ENCODE peak calls at places on chromosome 4, in five cellular contexts. Y is BJ; W is MCF 10A; Q is AG09309; D is CD4-positive, alpha-beta T cell. P is an unnamed sample.

GRCh38 chr4:75087865-75088264 is 154.9 kb downstream of the PARM1 start:
- DNase-seq in W (no peak), Y (no peak), D (no peak), Q (no peak), P (no peak)

GRCh38 chr4:99180367-99181169 is 36.5 kb upstream of the ADH4 start:
- DNase-seq in Q (peak), Y (peak), W (peak), D (no peak), P (no peak)

GRCh38 chr4:123889376-123889945 is 492.9 kb downstream of the SPRY1 start:
- DNase-seq in D (no peak), Y (no peak), Q (no peak), W (no peak), P (no peak)

GRCh38 chr4:52244773-52245360 is 193.8 kb downstream of the SPATA18 start:
- DNase-seq in Y (no peak), D (no peak), W (peak), Q (no peak), P (no peak)

GRCh38 chr4:136763844-136764446 is 768.3 kb downstream of the PCDH18 start:
- DNase-seq in W (no peak), Q (no peak), D (no peak), Y (no peak), P (no peak)

GRCh38 chr4:14749910-14750309 is 252.4 kb upstream of the CPEB2 start:
- DNase-seq in D (no peak), Q (no peak), W (peak), Y (no peak), P (no peak)

GRCh38 chr4:118683513-118683912 is 1.7 kb upstream of the METTL14 start:
- DNase-seq in Q (no peak), Y (no peak), W (peak), D (no peak), P (no peak)

GRCh38 chr4:142009751-142010150 is 373.4 kb downstream of the IL15 start:
- DNase-seq in Y (no peak), Q (no peak), D (no peak), W (no peak), P (no peak)

GRCh38 chr4:184094532-184095192 is 123.0 kb downstream of the ENPP6 start:
- DNase-seq in Y (no peak), W (no peak), Q (no peak), D (no peak), P (no peak)

GRCh38 chr4:122633211-122633610 is 12.3 kb upstream of the IL21 start:
- DNase-seq in Y (peak), W (no peak), Q (no peak), D (no peak), P (no peak)

GRCh38 chr4:159606835-159607234 is 504.0 kb downstream of the RAPGEF2 start:
- DNase-seq in W (peak), D (no peak), Y (no peak), Q (no peak), P (no peak)

GRCh38 chr4:35342833-35343232 is 901.5 kb downstream of the ARAP2 start:
- DNase-seq in D (no peak), Q (no peak), W (no peak), Y (no peak), P (no peak)

GRCh38 chr4:105273230-105273629 is 126.6 kb downstream of the TET2 start:
- DNase-seq in Q (no peak), D (no peak), W (no peak), Y (no peak), P (no peak)

GRCh38 chr4:2250003-2250763 is 8.3 kb upstream of the HAUS3 start:
- DNase-seq in D (no peak), Q (no peak), Y (no peak), W (no peak), P (peak)

GRCh38 chr4:73308286-73308685 is 49.7 kb upstream of the ANKRD17 start:
- DNase-seq in D (no peak), Q (no peak), Y (no peak), W (peak), P (no peak)

GRCh38 chr4:110854021-110854678 is 231.3 kb upstream of the PITX2 start:
- DNase-seq in D (no peak), W (peak), Q (peak), Y (no peak), P (no peak)

GRCh38 chr4:169256101-169256612 is 14.6 kb downstream of the SH3RF1 start:
- DNase-seq in W (no peak), Y (no peak), Q (no peak), D (no peak), P (no peak)

GRCh38 chr4:159549092-159549491 is 446.2 kb downstream of the RAPGEF2 start:
- DNase-seq in Y (no peak), D (no peak), W (peak), Q (no peak), P (no peak)

GRCh38 chr4:102163404-102164140 is 181.7 kb downstream of the SLC39A8 start:
- DNase-seq in Q (no peak), Y (no peak), D (no peak), W (no peak), P (no peak)

GRCh38 chr4:14716622-14717021 is 285.7 kb upstream of the CPEB2 start:
- DNase-seq in Y (no peak), D (no peak), Q (no peak), W (no peak), P (no peak)

GRCh38 chr4:104749062-104749461 is 254.4 kb upstream of the CXXC4 start:
- DNase-seq in W (no peak), D (no peak), Y (no peak), Q (no peak), P (no peak)

GRCh38 chr4:71026086-71026485 is 32.6 kb downstream of the DCK start:
- DNase-seq in Y (peak), Q (peak), D (no peak), W (peak), P (no peak)

GRCh38 chr4:101201421-101201820 is 145.9 kb downstream of the PPP3CA start:
- DNase-seq in Q (no peak), D (no peak), W (peak), Y (no peak), P (no peak)

GRCh38 chr4:89152972-89153371 is 41.6 kb downstream of the TIGD2 start:
- DNase-seq in W (peak), D (no peak), Y (no peak), Q (no peak), P (no peak)

GRCh38 chr4:211033-211511 is 86.8 kb downstream of the ZNF718 start:
- DNase-seq in W (no peak), D (no peak), Q (no peak), Y (no peak), P (no peak)

GRCh38 chr4:176443646-176444409 is 124.1 kb downstream of the SPCS3 start:
- DNase-seq in W (peak), D (no peak), Q (peak), Y (no peak), P (no peak)

GRCh38 chr4:148076964-148077363 is 345.1 kb downstream of the ARHGAP10 start:
- DNase-seq in Y (no peak), W (no peak), Q (no peak), D (no peak), P (no peak)

GRCh38 chr4:37837446-37837845 is 11.0 kb downstream of the PGM2 start:
- DNase-seq in D (no peak), Q (peak), W (peak), Y (peak), P (no peak)

GRCh38 chr4:16687845-16688244 is 210.6 kb downstream of the LDB2 start:
- DNase-seq in Q (no peak), D (no peak), W (no peak), Y (no peak), P (no peak)

GRCh38 chr4:173025131-173025530 is 143.5 kb upstream of the GALNT7 start:
- DNase-seq in D (no peak), W (peak), Q (peak), Y (no peak), P (peak)

GRCh38 chr4:168654206-168655174 is 157.6 kb downstream of the PALLD start:
- DNase-seq in Y (no peak), D (no peak), Q (no peak), W (peak), P (no peak)

GRCh38 chr4:13970349-13970748 is 342.8 kb upstream of the BOD1L1 start:
- DNase-seq in W (no peak), D (no peak), Y (no peak), Q (no peak), P (no peak)

GRCh38 chr4:52658671-52659015 is 458 bp downstream of the USP46 start:
- DNase-seq in Y (no peak), W (no peak), Q (no peak), D (no peak), P (no peak)

GRCh38 chr4:144582105-144582850 is 63.7 kb upstream of the HHIP start:
- DNase-seq in Y (no peak), W (peak), Q (no peak), D (no peak), P (no peak)

GRCh38 chr4:152591361-152591760 is 55.5 kb upstream of the FBXW7 start:
- DNase-seq in Y (no peak), D (peak), Q (no peak), W (peak), P (peak)

GRCh38 chr4:89434364-89434988 is 126.9 kb upstream of the GPRIN3 start:
- DNase-seq in Q (peak), D (no peak), Y (no peak), W (peak), P (no peak)

GRCh38 chr4:46254788-46255187 is 130.9 kb upstream of the GABRG1 start:
- DNase-seq in D (no peak), Y (no peak), W (peak), Q (no peak), P (no peak)

GRCh38 chr4:56530269-56531148 is 24.9 kb downstream of the ARL9 start:
- DNase-seq in D (peak), Q (peak), W (peak), Y (peak), P (peak)

GRCh38 chr4:56532239-56532638 is 26.6 kb downstream of the ARL9 start:
- DNase-seq in Y (no peak), D (no peak), W (no peak), Q (no peak), P (no peak)

GRCh38 chr4:56531149-56531770 is 25.7 kb downstream of the ARL9 start:
- DNase-seq in D (no peak), W (no peak), Y (no peak), Q (no peak), P (no peak)

GRCh38 chr4:56531823-56532222 is 26.2 kb downstream of the ARL9 start:
- DNase-seq in Y (no peak), Q (no peak), W (no peak), D (no peak), P (no peak)

GRCh38 chr4:56535915-56536314 is 30.3 kb downstream of the ARL9 start:
- DNase-seq in Q (no peak), D (no peak), W (no peak), Y (no peak), P (no peak)
- TF ChIP-seq CTCF in Q (no peak), D (no peak), W (no peak), Y (no peak), P (no peak)

DNA sequence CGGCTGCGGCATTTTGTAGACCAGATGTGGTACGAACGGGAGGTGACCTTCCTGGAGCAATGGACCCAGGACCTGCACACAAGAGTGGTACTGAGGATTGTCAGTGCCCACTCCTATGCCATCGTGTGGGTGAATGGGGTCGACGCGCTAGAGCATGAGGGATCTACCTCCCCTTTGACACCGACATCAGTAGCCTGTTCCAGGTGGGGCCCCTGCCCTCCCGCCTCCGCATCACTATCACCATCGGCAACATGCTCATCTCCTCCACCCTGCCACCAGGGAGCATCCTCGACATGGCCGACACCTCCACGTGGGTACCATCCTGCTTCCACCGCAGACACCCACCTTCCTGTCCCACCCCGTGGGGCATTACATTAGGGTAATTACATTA is 46.2 kb downstream of the SMARCA5 start:
- DNase-seq in W (no peak), D (no peak), Q (no peak), Y (no peak), P (no peak)
- TF ChIP-seq CTCF in W (no peak), D (no peak), Q (no peak), Y (no peak), P (no peak)

DNA sequence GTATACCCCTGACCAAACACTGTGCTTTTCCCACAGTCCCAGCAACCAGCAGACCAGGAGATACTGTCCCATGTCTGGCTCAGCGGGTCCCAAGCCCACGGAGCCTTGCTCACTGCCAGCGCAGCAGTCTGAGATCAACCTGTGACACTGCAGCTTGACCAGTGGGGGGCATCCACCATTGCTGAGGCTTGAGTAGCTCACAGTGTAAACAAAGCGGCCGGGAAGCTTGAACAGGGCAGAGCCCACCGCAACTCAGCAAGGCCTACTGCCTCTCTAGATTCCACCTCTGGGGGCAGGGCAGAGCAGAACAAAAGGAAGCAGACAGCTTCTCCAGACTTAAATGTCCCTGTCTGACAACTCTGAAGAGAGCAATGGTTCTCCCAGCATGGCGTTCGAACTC is 58.1 kb downstream of the SLC10A6 start:
- DNase-seq in D (no peak), Q (no peak), W (no peak), Y (no peak), P (no peak)
- TF ChIP-seq CTCF in D (no peak), Q (no peak), W (no peak), Y (peak), P (peak)

DNA sequence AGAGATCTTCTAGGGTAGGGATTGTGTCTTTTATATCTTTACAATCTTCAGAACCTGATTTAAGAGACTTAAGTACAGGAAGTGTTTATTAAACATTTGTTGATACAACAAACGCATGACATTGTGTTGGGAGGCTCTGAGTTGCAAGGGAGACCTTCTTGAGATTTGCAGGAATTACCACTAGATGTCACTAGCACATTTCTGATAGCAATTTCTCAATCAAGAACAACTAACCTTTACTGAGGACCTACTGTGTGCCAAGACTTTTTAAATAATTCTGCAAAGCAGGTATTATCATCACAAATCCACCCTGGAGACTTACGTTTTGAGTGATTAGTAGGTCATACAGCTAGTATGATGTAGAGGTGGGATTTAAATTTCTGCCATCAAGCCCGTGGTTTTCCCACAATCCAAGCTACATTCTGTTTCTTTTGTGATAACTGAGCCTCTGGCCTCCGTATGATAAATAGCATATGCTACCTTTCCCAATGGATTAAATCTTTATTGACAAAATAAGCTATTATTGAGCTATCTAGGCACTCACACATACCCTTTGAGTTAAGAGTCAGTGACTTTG is 986.0 kb downstream of the CCSER1 start:
- DNase-seq in W (peak), Q (no peak), Y (no peak), D (no peak), P (no peak)
- TF ChIP-seq CTCF in W (peak), Q (peak), Y (peak), D (no peak), P (peak)

DNA sequence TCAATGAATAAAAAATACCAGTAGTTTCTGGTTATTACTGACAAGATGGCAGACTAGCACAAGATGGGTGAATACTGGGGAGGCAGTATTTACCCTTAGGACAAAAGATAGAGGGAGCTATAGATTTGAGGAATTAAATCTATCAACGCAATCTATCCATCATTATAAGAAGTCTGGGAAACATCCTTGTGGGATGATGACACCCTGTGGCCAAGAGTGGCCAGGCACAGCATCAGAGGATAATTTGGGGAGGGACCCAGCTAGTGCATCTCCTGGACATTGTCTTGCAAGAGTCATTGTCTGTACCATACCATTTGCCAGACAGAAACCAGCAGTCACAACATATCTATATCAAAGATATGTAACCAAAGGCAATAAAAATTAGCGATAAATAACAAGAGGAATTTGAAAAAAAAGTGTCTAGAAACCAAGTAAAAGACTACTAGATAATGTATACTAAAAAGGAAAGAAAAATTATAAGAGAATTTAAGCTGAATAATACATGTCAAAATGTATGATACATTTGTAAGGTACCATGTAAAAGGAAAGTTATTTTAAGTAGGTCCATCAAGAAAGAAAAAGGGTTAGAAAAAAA is 22.9 kb downstream of the KCTD8 start:
- DNase-seq in D (no peak), W (peak), Q (no peak), Y (no peak), P (peak)
- TF ChIP-seq CTCF in D (no peak), W (peak), Q (no peak), Y (no peak), P (peak)

GRCh38 chr4:154082760-154083530 is 294.1 kb upstream of the SFRP2 start:
- DNase-seq in W (peak), Y (no peak), D (no peak), Q (no peak), P (peak)
- TF ChIP-seq CTCF in W (peak), Y (peak), D (no peak), Q (peak), P (peak)

P was measured in neural crest cell.